ENCODE peak calls at places on chromosomes 3 and 15, in five cellular contexts. J is right lobe of liver, M is IMR-90, Z is breast epithelium, C is ovary. H is an unnamed sample. For H3K9me3 and H3K36me3, the result is how much of the 10 kb centered on the place peaks cover.

GRCh38 chr3:150737874-150738679 is 24.9 kb downstream of the SIAH2 start:
- DNase-seq in J (no peak), M (peak), Z (no peak), C (no peak), H (no peak)

GRCh38 chr3:139378587-139378986 is 10.9 kb downstream of the COPB2 start:
- DNase-seq in J (no peak), M (peak), Z (no peak), C (no peak), H (no peak)

GRCh38 chr3:194828126-194828525 is 142.4 kb downstream of the FAM43A start:
- DNase-seq in J (no peak), M (no peak), Z (no peak), C (no peak), H (no peak)

GRCh38 chr3:43215684-43216336 is 70.5 kb upstream of the SNRK start:
- DNase-seq in J (no peak), M (no peak), Z (no peak), C (no peak), H (no peak)

GRCh38 chr3:152270145-152270870 is 1.6 kb downstream of the MBNL1 start:
- DNase-seq in J (no peak), M (no peak), Z (no peak), C (no peak), H (peak)

GRCh38 chr15:74542192-74543042 is 1.4 kb downstream of the ARID3B start:
- DNase-seq in J (no peak), M (no peak), Z (no peak), C (no peak), H (no peak)

GRCh38 chr15:90530250-90531051 is 728 bp downstream of the CRTC3 start:
- DNase-seq in J (peak), M (peak), Z (peak), C (peak), H (peak)

GRCh38 chr15:92082217-92082843 is 228.8 kb downstream of the SLCO3A1 start:
- DNase-seq in J (no peak), M (peak), Z (peak), C (peak), H (peak)

GRCh38 chr3:178684881-178685590 is 148.8 kb downstream of the KCNMB2 start:
- DNase-seq in J (no peak), M (no peak), Z (no peak), C (no peak), H (peak)

GRCh38 chr3:135172191-135172869 is 377.3 kb downstream of the EPHB1 start:
- DNase-seq in J (no peak), M (no peak), Z (no peak), C (no peak), H (no peak)

GRCh38 chr15:78438595-78439285 is 724 bp downstream of the IREB2 start:
- DNase-seq in J (no peak), M (no peak), Z (no peak), C (no peak), H (no peak)

GRCh38 chr3:159128628-159129027 is 326.8 kb downstream of the MFSD1 start:
- DNase-seq in J (no peak), M (no peak), Z (no peak), C (no peak), H (no peak)

GRCh38 chr3:154898916-154899315 is 181.2 kb upstream of the MME start:
- DNase-seq in J (no peak), M (no peak), Z (no peak), C (no peak), H (no peak)

GRCh38 chr15:77420610-77421369 is at the start of gene HMG20A:
- DNase-seq in J (peak), M (peak), Z (peak), C (peak), H (peak)

GRCh38 chr3:5275529-5275928 is 88.0 kb downstream of the EDEM1 start:
- DNase-seq in J (no peak), M (peak), Z (no peak), C (no peak), H (no peak)

GRCh38 chr3:39090922-39091321 is 16.5 kb downstream of the GORASP1 start:
- DNase-seq in J (no peak), M (peak), Z (no peak), C (no peak), H (no peak)

GRCh38 chr3:8457039-8457438 is 44.6 kb upstream of the LMCD1 start:
- DNase-seq in J (no peak), M (peak), Z (no peak), C (no peak), H (no peak)

GRCh38 chr3:14042680-14043079 is 82.0 kb downstream of the CHCHD4 start:
- DNase-seq in J (no peak), M (peak), Z (no peak), C (no peak), H (no peak)

GRCh38 chr3:11323827-11324226 is 51.6 kb downstream of the ATG7 start:
- DNase-seq in J (no peak), M (peak), Z (no peak), C (no peak), H (no peak)

GRCh38 chr3:168250415-168250861 is 154.7 kb upstream of the GOLIM4 start:
- DNase-seq in J (no peak), M (peak), Z (no peak), C (no peak), H (no peak)

GRCh38 chr3:4271834-4272233 is 31.3 kb upstream of the SETMAR start:
- DNase-seq in J (no peak), M (peak), Z (no peak), C (no peak), H (no peak)

GRCh38 chr3:49867871-49868321 is 1.8 kb downstream of the CAMKV start:
- DNase-seq in J (no peak), M (peak), Z (no peak), C (no peak), H (peak)

GRCh38 chr15:74200394-74200793 is 2.2 kb downstream of the STRA6 start:
- DNase-seq in J (no peak), M (peak), Z (no peak), C (no peak), H (no peak)

GRCh38 chr3:110419096-110419495 is 652.5 kb upstream of the NECTIN3 start:
- DNase-seq in J (no peak), M (no peak), Z (no peak), C (no peak), H (peak)

GRCh38 chr15:27598251-27599045 is 500.7 kb downstream of the OCA2 start:
- DNase-seq in J (no peak), M (no peak), Z (no peak), C (no peak), H (no peak)
- H3K9me3 ChIP-seq in J (under half), M (under half), Z (under half), C (under half), H (under half)

DNA sequence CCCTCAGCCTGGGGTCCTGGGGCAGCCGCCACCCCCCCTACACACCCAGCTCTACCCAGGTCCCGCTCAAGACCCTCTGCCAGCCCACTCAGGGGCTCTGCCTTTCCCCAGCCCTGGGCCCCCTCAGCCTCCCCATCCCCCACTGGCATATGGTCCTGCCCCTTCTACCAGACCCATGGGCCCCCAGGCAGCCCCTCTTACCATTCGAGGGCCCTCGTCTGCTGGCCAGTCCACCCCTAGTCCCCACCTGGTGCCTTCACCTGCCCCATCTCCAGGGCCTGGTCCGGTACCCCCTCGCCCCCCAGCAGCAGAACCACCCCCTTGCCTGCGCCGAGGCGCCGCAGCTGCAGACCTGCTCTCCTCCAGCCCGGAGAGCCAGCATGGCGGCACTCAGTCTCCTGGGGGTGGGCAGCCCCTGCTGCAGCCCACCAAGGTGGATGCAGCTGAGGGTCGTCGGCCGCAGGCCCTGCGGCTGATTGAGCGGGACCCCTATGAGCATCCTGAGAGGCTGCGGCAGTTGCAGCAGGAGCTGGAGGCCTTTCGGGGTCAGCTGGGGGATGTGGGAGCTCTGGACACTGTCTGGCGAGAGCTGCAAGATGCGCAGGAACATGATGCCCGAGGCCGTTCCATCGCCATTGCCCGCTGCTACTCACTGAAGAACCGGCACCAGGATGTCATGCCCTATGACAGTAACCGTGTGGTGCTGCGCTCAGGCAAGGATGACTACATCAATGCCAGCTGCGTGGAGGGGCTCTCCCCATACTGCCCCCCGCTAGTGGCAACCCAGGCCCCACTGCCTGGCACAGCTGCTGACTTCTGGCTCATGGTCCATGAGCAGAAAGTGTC is 30.2 kb downstream of the PTPN23 start:
- DNase-seq in J (no peak), M (no peak), Z (no peak), C (no peak), H (no peak)
- H3K36me3 ChIP-seq in J (under half), M (half or more), Z (under half), C (under half), H (under half)

GRCh38 chr3:44722103-44722401 is 7.4 kb upstream of the ZNF501 start:
- DNase-seq in J (no peak), M (no peak), Z (no peak), C (no peak), H (no peak)
- H3K9me3 ChIP-seq in J (under half), M (half or more), Z (half or more), C (under half), H (under half)

GRCh38 chr3:10268930-10269329 is 20.7 kb downstream of the TATDN2 start:
- DNase-seq in J (no peak), M (no peak), Z (no peak), C (no peak), H (no peak)

GRCh38 chr3:10268116-10268515 is 19.9 kb downstream of the TATDN2 start:
- DNase-seq in J (no peak), M (no peak), Z (no peak), C (no peak), H (no peak)

GRCh38 chr3:10269443-10269842 is 21.2 kb downstream of the TATDN2 start:
- DNase-seq in J (peak), M (no peak), Z (no peak), C (no peak), H (no peak)

GRCh38 chr3:10263549-10264363 is 15.5 kb downstream of the TATDN2 start:
- DNase-seq in J (no peak), M (peak), Z (no peak), C (peak), H (no peak)

DNA sequence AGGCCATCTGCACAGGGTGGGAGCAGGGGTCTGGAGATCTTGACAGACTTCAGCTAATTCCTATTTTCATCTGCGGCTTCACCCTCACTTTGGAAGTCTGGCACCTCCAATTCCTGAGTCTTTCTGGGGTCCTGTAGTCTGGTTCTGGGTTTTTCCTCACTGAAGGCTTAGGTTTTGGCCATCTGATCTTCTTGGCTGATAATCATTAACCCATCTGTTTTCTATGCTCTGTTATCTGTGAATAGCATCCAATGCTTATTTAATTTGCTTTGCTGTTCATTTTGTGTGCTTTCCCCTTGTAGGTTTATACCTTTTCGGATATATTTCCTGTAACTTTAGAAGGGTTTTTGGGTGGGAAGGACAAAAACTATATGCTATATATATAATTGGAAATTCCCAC is 17.6 kb downstream of the TATDN2 start:
- DNase-seq in J (no peak), M (no peak), Z (no peak), C (no peak), H (no peak)
- H3K36me3 ChIP-seq in J (under half), M (under half), Z (under half), C (under half), H (under half)

GRCh38 chr15:69686626-69687025 is 234.0 kb downstream of the RPLP1 start:
- DNase-seq in J (no peak), M (no peak), Z (no peak), C (no peak), H (no peak)
- H3K9me3 ChIP-seq in J (under half), M (under half), Z (under half), C (under half), H (under half)

GRCh38 chr3:117399311-117400068 is 689.9 kb downstream of the TUSC7 start:
- DNase-seq in J (no peak), M (peak), Z (no peak), C (no peak), H (no peak)

GRCh38 chr3:117398166-117398954 is 688.8 kb downstream of the TUSC7 start:
- DNase-seq in J (no peak), M (no peak), Z (no peak), C (no peak), H (no peak)

GRCh38 chr3:117393119-117393518 is 683.5 kb downstream of the TUSC7 start:
- DNase-seq in J (no peak), M (peak), Z (no peak), C (no peak), H (no peak)

GRCh38 chr3:117393801-117394200 is 684.2 kb downstream of the TUSC7 start:
- DNase-seq in J (no peak), M (no peak), Z (no peak), C (no peak), H (no peak)
- H3K36me3 ChIP-seq in J (under half), M (under half), Z (under half), C (under half), H (under half)

DNA sequence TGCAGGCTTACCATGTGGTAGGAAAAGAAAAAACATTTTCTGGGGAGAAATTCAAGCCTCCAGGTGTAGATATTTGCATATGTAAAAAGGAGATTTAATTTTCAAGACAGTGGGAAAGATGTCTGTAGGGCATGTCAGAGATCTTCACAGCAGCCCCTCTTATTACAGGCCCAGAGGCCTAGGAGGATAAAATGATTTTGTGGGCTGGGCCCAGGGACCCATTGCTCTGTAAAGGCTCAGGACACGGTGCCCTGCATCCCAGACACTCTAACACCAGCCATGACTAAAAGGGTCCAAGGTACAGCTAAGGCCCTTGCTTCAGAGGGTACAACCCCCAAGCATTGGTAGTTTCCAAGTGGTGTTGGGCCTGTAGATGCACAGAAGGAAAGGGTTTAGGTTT is 680.1 kb downstream of the IGSF11 start:
- DNase-seq in J (no peak), M (no peak), Z (no peak), C (no peak), H (peak)
- H3K9me3 ChIP-seq in J (under half), M (under half), Z (under half), C (under half), H (under half)

GRCh38 chr15:59197459-59197858 is 9.2 kb upstream of the LDHAL6B start:
- DNase-seq in J (no peak), M (no peak), Z (no peak), C (no peak), H (no peak)
- H3K36me3 ChIP-seq in J (under half), M (under half), Z (under half), C (under half), H (under half)

DNA sequence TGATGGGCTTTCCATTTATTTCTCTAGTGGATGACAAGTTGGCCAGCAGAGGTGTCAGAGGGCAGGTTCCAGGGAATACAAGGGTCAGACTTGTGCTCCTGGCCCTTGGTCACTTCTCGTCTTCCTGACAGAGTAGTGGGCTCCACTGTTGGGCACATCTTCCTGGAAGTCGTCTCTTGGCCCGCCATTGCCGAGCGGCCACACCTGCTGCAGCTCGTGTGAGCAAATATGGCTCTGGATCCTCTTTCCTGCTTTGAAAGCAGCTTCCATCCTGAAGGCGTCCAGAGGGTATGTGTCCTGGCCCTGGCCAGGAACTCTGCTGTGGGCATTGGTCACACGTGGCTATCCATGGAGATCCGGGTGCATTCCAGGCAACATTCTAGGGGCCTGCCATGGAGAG is 100.2 kb downstream of the SNRPN start:
- DNase-seq in J (no peak), M (no peak), Z (no peak), C (no peak), H (no peak)
- H3K9me3 ChIP-seq in J (under half), M (half or more), Z (half or more), C (half or more), H (half or more)